ENCODE peak calls at places on chromosomes 5 and 9, in five cellular contexts. T, I, G, W and O are unnamed samples.

GRCh38 chr5:141951341-141951781 is 6.6 kb downstream of the PCDH12 start:
- DNase-seq in T (no peak), I (no peak), G (peak), W (peak), O (peak)

GRCh38 chr5:28807230-28807629 is 1768.8 kb upstream of the CDH9 start:
- DNase-seq in T (no peak), I (peak), G (no peak), W (no peak), O (no peak)

GRCh38 chr5:148786456-148786855 is 40.0 kb upstream of the ADRB2 start:
- DNase-seq in T (no peak), I (no peak), G (no peak), W (no peak), O (no peak)

GRCh38 chr9:136664799-136665082 is 2.0 kb downstream of the EGFL7 start:
- DNase-seq in T (no peak), I (no peak), G (no peak), W (no peak), O (no peak)

GRCh38 chr9:97430316-97430715 is 18.4 kb downstream of the TDRD7 start:
- DNase-seq in T (no peak), I (no peak), G (no peak), W (no peak), O (no peak)

GRCh38 chr9:117074782-117075510 is 339.9 kb downstream of the ASTN2 start:
- DNase-seq in T (no peak), I (no peak), G (no peak), W (no peak), O (no peak)

GRCh38 chr5:157865844-157866243 is 6.9 kb upstream of the CLINT1 start:
- DNase-seq in T (peak), I (peak), G (no peak), W (no peak), O (no peak)

GRCh38 chr9:38371495-38371894 is 21.0 kb upstream of the ALDH1B1 start:
- DNase-seq in T (peak), I (peak), G (no peak), W (peak), O (no peak)

GRCh38 chr9:104810421-104811339 is 46.8 kb downstream of the NIPSNAP3B start:
- DNase-seq in T (no peak), I (peak), G (no peak), W (no peak), O (peak)

DNA sequence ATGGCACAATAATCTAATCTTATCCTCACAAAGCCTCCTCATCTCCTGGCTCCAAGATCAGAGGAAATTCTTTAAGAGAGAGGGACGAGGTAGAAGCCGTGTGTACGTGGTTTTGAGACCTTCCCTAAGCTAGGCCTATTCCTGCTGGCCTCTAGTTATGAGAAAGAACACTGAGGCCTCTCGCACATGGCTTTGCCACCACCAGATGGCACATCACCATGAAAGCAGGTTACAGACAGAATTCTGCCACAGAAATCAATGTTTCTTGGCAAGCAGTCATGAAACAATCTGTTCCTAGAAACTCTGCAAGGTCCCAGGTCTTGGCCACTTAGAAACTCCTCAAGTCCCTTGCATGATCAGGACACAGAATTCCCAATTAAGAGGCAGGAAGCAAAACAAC is 268.2 kb upstream of the TAS2R1 start:
- DNase-seq in T (peak), I (peak), G (no peak), W (no peak), O (peak)
- TF ChIP-seq JUN in T (no peak), I (no peak), G (no peak), W (no peak), O (no peak)

DNA sequence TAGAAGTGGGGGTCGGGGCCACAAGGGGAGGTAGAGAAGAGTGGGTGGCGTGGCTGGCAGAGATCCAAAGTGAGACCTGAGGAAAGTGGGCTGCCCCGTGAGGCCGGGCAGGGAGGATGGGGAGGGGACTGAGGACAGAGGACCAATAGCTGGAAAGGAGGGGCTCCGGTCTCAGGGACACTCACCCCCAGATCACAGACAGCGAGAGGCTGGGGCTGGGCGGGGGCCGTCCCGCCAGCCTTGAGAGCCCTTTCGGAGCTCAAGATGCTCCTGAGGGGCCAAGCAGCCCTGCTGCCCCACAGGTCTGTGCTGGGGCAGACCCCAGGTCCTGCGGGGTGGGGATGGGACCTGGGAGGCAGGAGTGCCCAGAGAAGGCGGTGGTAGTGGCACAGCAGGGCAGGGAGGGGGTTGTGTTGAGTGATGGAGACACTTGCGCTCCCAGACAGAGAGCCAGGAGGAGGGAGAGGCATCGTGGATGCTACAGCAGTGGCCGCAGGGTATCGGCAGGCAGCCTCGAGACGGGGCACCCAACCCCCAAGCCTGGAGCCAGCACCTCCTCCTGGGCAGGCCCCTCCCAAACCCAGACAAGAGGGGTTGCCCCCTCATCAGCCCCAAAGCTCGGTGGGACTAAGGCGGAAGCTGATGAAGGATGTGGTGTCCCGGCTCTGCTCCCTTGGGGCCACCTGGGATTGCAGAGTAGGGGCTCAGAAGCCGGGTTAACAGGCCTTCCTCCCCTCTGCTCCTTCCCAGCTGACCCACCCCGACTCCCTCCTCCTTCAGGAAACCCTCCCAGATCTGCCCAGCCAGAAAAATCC is 3.3 kb downstream of the SARDH start:
- DNase-seq in T (no peak), I (no peak), G (no peak), W (no peak), O (no peak)
- TF ChIP-seq JUN in T (no peak), I (no peak), G (no peak), W (no peak), O (no peak)

GRCh38 chr5:27038476-27038875 is at the start of gene CDH9:
- DNase-seq in T (no peak), I (peak), G (no peak), W (no peak), O (peak)
- TF ChIP-seq JUN in T (no peak), I (no peak), G (no peak), W (no peak), O (no peak)

GRCh38 chr5:96934695-96935555 is 955 bp upstream of the LNPEP start:
- DNase-seq in T (peak), I (peak), G (peak), W (peak), O (peak)

GRCh38 chr5:96936431-96937221 is 746 bp downstream of the LNPEP start:
- DNase-seq in T (peak), I (peak), G (no peak), W (peak), O (peak)

GRCh38 chr5:96934291-96934694 is 1.6 kb upstream of the LNPEP start:
- DNase-seq in T (peak), I (peak), G (no peak), W (no peak), O (no peak)

GRCh38 chr5:96933764-96934163 is 2.1 kb upstream of the LNPEP start:
- DNase-seq in T (no peak), I (no peak), G (no peak), W (no peak), O (no peak)

GRCh38 chr5:96935556-96936430 is at the start of gene LNPEP:
- DNase-seq in T (peak), I (peak), G (peak), W (peak), O (peak)
- TF ChIP-seq JUN in T (peak), I (peak), G (no peak), W (no peak), O (no peak)